ENCODE peak calls at places on chromosomes 2 and 18, in four cellular contexts. Y, J, H and D are unnamed samples.

GRCh38 chr2:95115418-95115817 is 6.2 kb downstream of the MRPS5 start:
- DNase-seq in Y (peak), J (peak), H (peak), D (peak)

GRCh38 chr2:102932521-102932920 is 170.7 kb downstream of the TMEM182 start:
- DNase-seq in Y (no peak), J (no peak), H (no peak), D (no peak)

GRCh38 chr2:190119257-190119656 is 56.7 kb upstream of the MSTN start:
- DNase-seq in Y (no peak), J (no peak), H (no peak), D (no peak)

GRCh38 chr18:12038661-12039417 is 54.8 kb upstream of the ANKRD62 start:
- DNase-seq in Y (peak), J (no peak), H (peak), D (peak)

GRCh38 chr2:1548910-1549673 is 135.8 kb downstream of the TPO start:
- DNase-seq in Y (no peak), J (no peak), H (no peak), D (no peak)

GRCh38 chr2:191382801-191383200 is 137.6 kb downstream of the MYO1B start:
- DNase-seq in Y (peak), J (no peak), H (no peak), D (no peak)

GRCh38 chr2:21451418-21451817 is 327.6 kb downstream of the TDRD15 start:
- DNase-seq in Y (no peak), J (no peak), H (no peak), D (no peak)

GRCh38 chr2:174078275-174078674 is 113.1 kb upstream of the SP3 start:
- DNase-seq in Y (no peak), J (no peak), H (no peak), D (no peak)

DNA sequence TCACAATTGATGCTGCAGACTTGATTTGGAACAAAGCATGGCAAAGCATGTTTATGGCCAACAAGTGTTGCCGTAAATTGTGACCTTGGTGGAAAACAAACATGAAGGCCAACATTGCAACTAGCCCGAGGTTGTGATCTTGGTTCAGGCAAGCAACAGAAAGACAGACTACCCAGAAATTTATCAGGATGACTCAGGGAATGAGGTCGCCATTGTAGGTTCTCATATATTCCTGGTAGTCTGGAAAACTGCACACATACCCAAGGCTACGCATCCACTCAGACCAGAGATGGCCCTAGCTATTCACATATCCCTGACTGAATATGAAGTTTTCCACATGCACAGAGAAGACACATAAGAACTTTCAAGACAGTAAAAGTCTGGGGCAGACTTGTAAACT is 30.1 kb downstream of the CYP1B1 start:
- DNase-seq in Y (no peak), J (no peak), H (no peak), D (no peak)
- TF ChIP-seq MYC in Y (no peak), J (no peak), H (no peak), D (no peak)

DNA sequence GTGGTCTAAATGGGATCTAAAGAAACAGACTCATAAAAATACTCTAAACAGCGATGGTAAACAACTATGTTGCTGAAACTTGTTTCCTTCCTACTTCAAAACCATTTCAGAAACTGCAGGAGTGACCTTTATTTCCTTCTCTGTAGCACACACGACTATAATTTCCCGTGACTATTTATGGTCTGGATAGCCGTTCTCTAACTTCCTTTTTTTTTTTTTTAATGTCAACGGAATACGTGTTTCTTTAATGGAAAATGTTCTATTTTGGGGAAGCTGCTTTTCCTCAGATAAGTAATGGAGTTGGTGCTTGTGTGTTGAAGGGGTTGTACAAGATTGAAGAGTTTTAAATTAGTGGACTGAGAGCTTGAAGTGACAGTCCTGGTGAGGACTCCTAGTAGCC is 224.1 kb downstream of the PHLPP1 start:
- DNase-seq in Y (no peak), J (no peak), H (no peak), D (no peak)
- TF ChIP-seq ESRRA in Y (no peak), J (no peak), H (no peak), D (no peak)

DNA sequence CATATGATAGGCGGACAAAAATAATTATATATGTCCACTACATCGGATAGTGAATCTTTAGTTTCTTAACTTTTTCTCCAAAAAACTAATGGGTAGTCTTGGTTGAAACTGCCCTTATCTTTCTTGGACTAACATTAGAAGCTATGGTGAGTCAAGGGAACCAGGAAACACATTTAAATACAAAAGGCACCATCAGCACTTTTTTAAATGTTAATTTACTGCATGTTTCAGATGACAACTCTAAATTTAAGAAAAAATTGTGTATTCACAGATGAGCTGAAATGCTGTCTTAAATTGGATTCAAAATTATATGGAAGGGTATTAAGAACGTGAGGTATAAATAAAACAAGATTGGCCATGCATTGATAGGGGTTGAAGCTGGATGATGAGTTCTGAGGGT is 75.6 kb upstream of the CERS6 start:
- DNase-seq in Y (no peak), J (no peak), H (no peak), D (no peak)
- TF ChIP-seq MYC in Y (no peak), J (no peak), H (no peak), D (no peak)

DNA sequence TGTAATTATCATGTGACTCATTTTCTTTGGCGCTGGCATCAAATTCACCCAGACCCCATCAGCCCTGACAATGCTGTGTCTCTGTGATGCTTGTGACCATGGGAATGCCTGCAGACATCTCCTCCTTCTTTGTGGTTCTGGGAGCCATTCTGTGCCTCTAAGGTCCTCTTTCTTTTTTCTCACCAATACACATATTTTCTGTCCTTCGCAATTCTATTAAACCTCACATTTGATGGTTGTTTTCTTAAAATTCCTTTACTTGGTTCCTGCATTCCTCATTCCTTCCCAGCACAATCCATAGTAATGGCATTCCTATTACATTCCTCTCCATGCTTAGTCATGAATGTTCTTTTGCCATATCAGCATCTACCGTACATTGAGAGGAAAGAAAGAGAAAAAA is 375.3 kb downstream of the PIK3C3 start:
- DNase-seq in Y (no peak), J (no peak), H (no peak), D (no peak)
- TF ChIP-seq ESRRA in Y (no peak), J (no peak), H (no peak), D (no peak)

DNA sequence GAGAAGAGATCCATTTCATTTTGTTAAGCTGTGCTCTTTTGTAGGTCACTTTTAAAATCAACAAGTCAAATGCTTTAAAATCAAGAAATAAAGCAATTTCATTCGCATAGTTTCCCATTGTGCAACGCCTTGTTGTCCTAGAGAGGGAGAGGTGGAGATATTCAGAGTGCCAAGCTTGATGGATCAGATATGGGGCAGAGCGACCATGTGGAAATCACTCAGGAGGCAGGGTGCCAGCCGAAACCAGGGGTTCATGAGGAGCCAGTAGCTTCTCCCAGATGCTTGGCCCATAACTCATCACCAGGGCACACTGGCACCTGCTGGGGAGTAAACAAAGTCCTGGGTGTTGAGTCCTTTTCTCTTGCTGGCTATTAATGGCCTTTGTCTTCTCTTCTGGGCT is 53.0 kb upstream of the ASAP2 start:
- DNase-seq in Y (no peak), J (no peak), H (no peak), D (no peak)
- TF ChIP-seq MYC in Y (no peak), J (no peak), H (no peak), D (no peak)

GRCh38 chr2:159265171-159265576 is 21.3 kb downstream of the WDSUB1 start:
- DNase-seq in Y (peak), J (no peak), H (peak), D (peak)
- TF ChIP-seq ESRRA in Y (no peak), J (no peak), H (no peak), D (no peak)

GRCh38 chr2:238167761-238168160 is 9.0 kb downstream of the ERFE start:
- DNase-seq in Y (no peak), J (no peak), H (peak), D (no peak)
- TF ChIP-seq MYC in Y (no peak), J (no peak), H (no peak), D (no peak)

GRCh38 chr18:27825735-27826477 is 351.0 kb downstream of the CDH2 start:
- DNase-seq in Y (no peak), J (no peak), H (no peak), D (no peak)

GRCh38 chr18:27824275-27824674 is 352.7 kb downstream of the CDH2 start:
- DNase-seq in Y (no peak), J (no peak), H (no peak), D (no peak)

GRCh38 chr18:27823053-27823452 is 353.9 kb downstream of the CDH2 start:
- DNase-seq in Y (no peak), J (no peak), H (no peak), D (no peak)

GRCh38 chr18:27824841-27825720 is 351.8 kb downstream of the CDH2 start:
- DNase-seq in Y (no peak), J (no peak), H (no peak), D (no peak)
- TF ChIP-seq ESRRA in Y (no peak), J (no peak), H (no peak), D (no peak)